ENCODE peak calls at places on chromosomes 4 and X, in ten cellular contexts. K is A549, H is esophagus squamous epithelium, Y is lower leg skin, L is heart left ventricle, B is ascending aorta, J is psoas muscle, Z is mucosa of descending colon, W is tibial artery, F is brain microvascular endothelial cell. R is an unnamed sample.

GRCh38 chr4:80680934-80681333 is 345.4 kb downstream of the CFAP299 start:
- DNase-seq in K (no peak), H (no peak), Y (no peak), L (no peak), B (no peak), J (no peak), Z (no peak), W (no peak), F (no peak), R (no peak)

GRCh38 chrX:78652971-78653822 is 5.9 kb downstream of the RTL3 start:
- DNase-seq in K (peak; percentile 48), H (no peak), Y (no peak), L (no peak), B (no peak), J (no peak), Z (no peak), W (no peak), F (peak; percentile 72), R (peak; percentile 50)

GRCh38 chrX:41543668-41544067 is 96.5 kb downstream of the NYX start:
- DNase-seq in K (no peak), H (no peak), Y (no peak), L (no peak), B (no peak), J (no peak), Z (no peak), W (no peak), F (no peak), R (no peak)

GRCh38 chr4:44978035-44978434 is 251.7 kb upstream of the GNPDA2 start:
- DNase-seq in K (no peak), H (no peak), Y (no peak), L (no peak), B (no peak), J (no peak), Z (no peak), W (no peak), F (no peak), R (no peak)

GRCh38 chr4:70885174-70885573 is 17.0 kb upstream of the MOB1B start:
- DNase-seq in K (no peak), H (no peak), Y (no peak), L (no peak), B (no peak), J (no peak), Z (no peak), W (no peak), F (no peak), R (no peak)

GRCh38 chr4:103634236-103634635 is 85.5 kb downstream of the TACR3 start:
- DNase-seq in K (peak; percentile 1), H (no peak), Y (no peak), L (no peak), B (no peak), J (no peak), Z (no peak), W (no peak), F (no peak), R (no peak)

GRCh38 chr4:44120646-44121045 is 328.0 kb downstream of the KCTD8 start:
- DNase-seq in K (no peak), H (no peak), Y (no peak), L (no peak), B (no peak), J (no peak), Z (no peak), W (no peak), F (no peak), R (no peak)

GRCh38 chrX:133580630-133581029 is 165.3 kb upstream of the GPC4 start:
- DNase-seq in K (no peak), H (no peak), Y (no peak), L (no peak), B (no peak), J (no peak), Z (no peak), W (no peak), F (no peak), R (no peak)

GRCh38 chrX:40182615-40183014 is 84.9 kb upstream of the BCOR start:
- DNase-seq in K (no peak), H (no peak), Y (no peak), L (no peak), B (no peak), J (no peak), Z (no peak), W (no peak), F (no peak), R (no peak)

GRCh38 chrX:20383487-20383886 is 116.8 kb upstream of the RPS6KA3 start:
- DNase-seq in K (no peak), H (no peak), Y (no peak), L (no peak), B (no peak), J (no peak), Z (no peak), W (no peak), F (no peak), R (no peak)

GRCh38 chrX:134761788-134762187 is 103.5 kb upstream of the PLAC1 start:
- DNase-seq in K (peak; percentile 27), H (no peak), Y (no peak), L (no peak), B (no peak), J (no peak), Z (no peak), W (no peak), F (no peak), R (no peak)

GRCh38 chr4:141177171-141177570 is 43.5 kb upstream of the ZNF330 start:
- DNase-seq in K (no peak), H (no peak), Y (no peak), L (no peak), B (no peak), J (no peak), Z (no peak), W (no peak), F (no peak), R (no peak)

GRCh38 chr4:140037353-140038030 is 116.5 kb downstream of the MAML3 start:
- DNase-seq in K (peak; percentile 93), H (no peak), Y (no peak), L (no peak), B (no peak), J (no peak), Z (no peak), W (no peak), F (peak; percentile 91), R (peak; percentile 47)

GRCh38 chr4:69546121-69546520 is 50.4 kb upstream of the UGT2B4 start:
- DNase-seq in K (no peak), H (no peak), Y (no peak), L (no peak), B (no peak), J (no peak), Z (no peak), W (no peak), F (peak; percentile 5), R (peak; percentile 39)

GRCh38 chr4:7433376-7434140 is 1.2 kb downstream of the PSAPL1 start:
- DNase-seq in K (no peak), H (no peak), Y (no peak), L (peak; percentile 51), B (no peak), J (no peak), Z (no peak), W (no peak), F (no peak), R (no peak)

DNA sequence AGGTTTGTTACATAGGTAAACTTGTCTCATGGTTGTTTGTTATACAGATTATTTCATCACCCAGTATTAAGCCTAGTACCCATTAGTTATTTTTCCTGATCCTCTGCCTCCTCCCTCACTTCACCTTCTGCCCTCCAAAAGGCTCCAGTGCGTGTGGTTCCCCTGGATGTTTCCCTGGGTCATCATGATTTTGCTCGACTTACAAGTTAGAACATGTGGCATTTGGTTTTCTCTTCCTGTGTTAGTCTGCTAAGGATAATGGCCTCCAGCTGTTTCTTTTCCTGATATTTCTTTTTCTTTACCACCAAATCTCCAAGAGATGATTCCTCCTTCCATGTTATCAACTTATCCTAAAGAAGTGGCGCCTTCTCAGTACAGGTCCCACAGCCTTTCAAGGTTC is 543.1 kb upstream of the ADGRL3 start:
- DNase-seq in K (no peak), H (no peak), Y (no peak), L (no peak), B (no peak), J (no peak), Z (no peak), W (no peak), F (no peak), R (no peak)
- H3K4me3 ChIP-seq in K (no peak overlapping the region), H (no peak overlapping the region), Y (no peak overlapping the region), L (no peak overlapping the region), B (no peak overlapping the region), J (no peak overlapping the region), Z (no peak overlapping the region), W (no peak overlapping the region), F (no peak overlapping the region), R (no peak overlapping the region)

GRCh38 chr4:135418353-135418752 is 1216.8 kb upstream of the PABPC4L start:
- DNase-seq in K (peak; percentile 13), H (no peak), Y (no peak), L (no peak), B (no peak), J (no peak), Z (no peak), W (no peak), F (peak; percentile 8), R (no peak)
- TF ChIP-seq CTCF in K (peak; percentile 15), H (no peak), Y (no peak), L (no peak), B (no peak), J (no peak), Z (no peak), W (no peak), F (peak; percentile 60), R (peak; percentile 47)

DNA sequence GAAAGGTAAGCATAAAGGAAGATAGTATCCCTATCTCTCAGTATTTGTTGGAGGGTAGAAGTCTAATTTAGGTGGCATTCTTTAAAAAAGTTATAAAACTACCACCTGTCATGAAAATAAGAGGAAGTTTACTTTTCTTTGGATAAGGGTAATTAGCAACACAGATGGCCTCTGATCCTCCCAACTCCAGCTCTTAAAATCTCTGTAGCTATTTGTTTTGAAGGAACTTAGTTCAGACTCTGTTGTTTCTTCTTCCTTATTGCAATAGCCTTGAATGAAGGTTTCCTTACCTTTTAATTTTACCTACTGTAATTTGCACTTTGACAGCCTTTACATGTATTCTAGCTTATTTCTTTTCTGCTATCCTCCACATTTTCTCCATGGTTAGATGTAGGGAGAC is 1261.3 kb downstream of the RAPGEF2 start:
- DNase-seq in K (no peak), H (no peak), Y (no peak), L (no peak), B (no peak), J (no peak), Z (no peak), W (no peak), F (no peak), R (no peak)
- H3K4me3 ChIP-seq in K (no peak overlapping the region), H (no peak overlapping the region), Y (no peak overlapping the region), L (no peak overlapping the region), B (no peak overlapping the region), J (no peak overlapping the region), Z (no peak overlapping the region), W (no peak overlapping the region), F (no peak overlapping the region), R (no peak overlapping the region)

DNA sequence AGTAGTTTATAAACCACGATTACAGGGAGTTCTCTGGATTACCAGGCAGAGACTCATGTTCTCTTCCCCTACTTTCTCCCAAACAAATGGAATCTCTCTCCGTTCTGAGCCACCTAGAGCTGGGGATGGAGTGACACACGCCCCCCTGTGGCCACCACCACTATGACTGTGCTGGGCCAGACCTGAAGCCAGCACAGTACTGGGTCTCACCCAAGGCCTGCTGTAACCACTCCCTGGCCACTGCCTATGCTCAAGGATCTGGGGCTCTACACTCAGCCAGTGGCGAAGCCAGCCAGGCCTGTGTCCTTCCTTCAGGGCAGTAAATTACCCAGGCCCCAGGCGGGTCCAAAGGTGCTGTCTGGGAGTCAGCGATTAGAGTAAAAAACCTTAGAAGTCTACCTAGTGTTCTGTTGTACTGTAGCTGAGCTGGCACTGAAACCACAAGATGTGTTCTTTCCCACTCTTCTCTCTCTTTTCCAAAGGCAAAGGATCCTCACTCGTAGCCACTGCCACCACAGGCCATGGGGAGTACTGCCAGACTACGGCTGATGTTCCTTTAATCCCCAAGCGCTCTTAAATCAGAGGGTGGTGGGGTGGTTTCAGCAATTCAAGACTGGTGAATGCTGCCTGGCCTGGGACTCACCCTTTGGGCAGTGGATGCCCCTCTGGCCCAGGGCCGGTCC is 412.2 kb upstream of the ARX start:
- DNase-seq in K (no peak), H (no peak), Y (no peak), L (peak; percentile 24), B (no peak), J (no peak), Z (no peak), W (no peak), F (no peak), R (no peak)
- TF ChIP-seq CTCF in K (no peak), H (no peak), Y (no peak), L (no peak), B (no peak), J (no peak), Z (no peak), W (no peak), F (no peak), R (no peak)

R was measured in retinal pigment epithelial cell.